ENCODE peak calls at places on chromosomes 12 and 14, in seven cellular contexts. Y, T, K, M, B, I and A are unnamed samples.

GRCh38 chr14:69532561-69533335 is 41.9 kb downstream of the CCDC177 start:
- DNase-seq in Y (no peak), M (no peak), K (no peak), B (no peak), I (no peak), T (no peak), A (peak)

GRCh38 chr12:120866143-120866542 is 38.0 kb downstream of the SPPL3 start:
- DNase-seq in B (no peak), I (no peak), K (no peak), T (no peak), Y (no peak), M (no peak), A (no peak)

GRCh38 chr14:90274808-90275454 is 18.6 kb downstream of the PSMC1 start:
- DNase-seq in K (no peak), M (no peak), B (no peak), T (peak), I (peak), Y (no peak), A (peak)

GRCh38 chr12:49244161-49244560 is 20.7 kb upstream of the TUBA1C start:
- DNase-seq in B (no peak), M (no peak), Y (no peak), I (no peak), K (no peak), T (peak), A (peak)

GRCh38 chr12:56346663-56347062 is 8.0 kb downstream of the IL23A start:
- DNase-seq in I (no peak), T (no peak), M (no peak), Y (no peak), K (no peak), B (no peak), A (no peak)

GRCh38 chr14:100536721-100537700 is 50.2 kb downstream of the BEGAIN start:
- DNase-seq in M (no peak), Y (peak), B (peak), K (no peak), I (no peak), T (no peak), A (no peak)

GRCh38 chr14:60757617-60758016 is 23.1 kb downstream of the MNAT1 start:
- DNase-seq in M (no peak), K (no peak), I (no peak), B (no peak), Y (no peak), T (peak), A (no peak)

GRCh38 chr12:1505576-1505975 is 88.8 kb downstream of the FBXL14 start:
- DNase-seq in M (no peak), I (no peak), K (no peak), Y (no peak), T (no peak), B (no peak), A (no peak)

GRCh38 chr12:68393398-68393797 is 61.2 kb upstream of the MDM1 start:
- DNase-seq in I (no peak), T (no peak), B (no peak), M (no peak), Y (no peak), K (no peak), A (no peak)

GRCh38 chr12:69555461-69555860 is 29.8 kb upstream of the CCT2 start:
- DNase-seq in B (no peak), M (no peak), Y (no peak), I (no peak), T (peak), K (no peak), A (peak)

GRCh38 chr14:30656190-30656632 is 34.1 kb downstream of the SCFD1 start:
- DNase-seq in M (no peak), I (peak), B (no peak), K (peak), Y (no peak), T (peak), A (peak)

GRCh38 chr12:28253175-28253641 is 63.0 kb downstream of the CCDC91 start:
- DNase-seq in I (peak), T (no peak), M (no peak), B (no peak), Y (no peak), K (no peak), A (no peak)

GRCh38 chr12:86748874-86749273 is 492.7 kb upstream of the MGAT4C start:
- DNase-seq in T (no peak), I (no peak), B (no peak), M (no peak), Y (no peak), K (no peak), A (no peak)

GRCh38 chr12:123150273-123150803 is 552 bp downstream of the PITPNM2 start:
- DNase-seq in I (no peak), Y (peak), M (no peak), T (no peak), B (no peak), K (no peak), A (no peak)

GRCh38 chr14:68978550-68978911 is 571 bp downstream of the ACTN1 start:
- DNase-seq in Y (peak), T (no peak), K (peak), I (peak), M (no peak), B (no peak), A (no peak)

GRCh38 chr14:37247777-37248461 is 50.2 kb downstream of the MIPOL1 start:
- DNase-seq in I (no peak), T (no peak), M (no peak), Y (no peak), K (no peak), B (no peak), A (no peak)

GRCh38 chr12:132605055-132605441 is 5.3 kb downstream of the LRCOL1 start:
- DNase-seq in I (no peak), B (no peak), Y (peak), M (no peak), T (no peak), K (no peak), A (no peak)